ENCODE peak calls at places on chromosomes 7 and 10, in eight cellular contexts. One of them, this sample, is unnamed.

GRCh38 chr10:117626228-117626627 is 83.7 kb downstream of the EMX2 start:
- DNase-seq in mucosa of descending colon: no peak
- DNase-seq in naive thymus-derived CD8-positive, alpha-beta T cell: no peak
- DNase-seq in HTR-8/SVneo: no peak
- DNase-seq in COLO829: no peak
- DNase-seq in stimulated activated naive CD8-positive, alpha-beta T cell treated with anti-CD3 and anti-CD28 coated beads, Interleukin-15, Interleukin-2, amounts not matched to agents 100 U/mL and 50 U/mL, for 24 hours: no peak
- DNase-seq in right lobe of liver: no peak
- DNase-seq in spleen: no peak
- DNase-seq in this sample: no peak

GRCh38 chr10:68871105-68871711 is 29.9 kb upstream of the DDX50 start:
- DNase-seq in stimulated activated naive CD8-positive, alpha-beta T cell treated with anti-CD3 and anti-CD28 coated beads, Interleukin-15, Interleukin-2, amounts not matched to agents 100 U/mL and 50 U/mL, for 24 hours: no peak
- DNase-seq in spleen: no peak
- DNase-seq in naive thymus-derived CD8-positive, alpha-beta T cell: no peak
- DNase-seq in mucosa of descending colon: no peak
- DNase-seq in HTR-8/SVneo: no peak
- DNase-seq in right lobe of liver: no peak
- DNase-seq in COLO829: no peak
- DNase-seq in this sample: no peak

GRCh38 chr7:43628431-43628830 is 45.5 kb downstream of the STK17A start:
- DNase-seq in spleen: no peak
- DNase-seq in HTR-8/SVneo: no peak
- DNase-seq in stimulated activated naive CD8-positive, alpha-beta T cell treated with anti-CD3 and anti-CD28 coated beads, Interleukin-15, Interleukin-2, amounts not matched to agents 100 U/mL and 50 U/mL, for 24 hours: no peak
- DNase-seq in COLO829: no peak
- DNase-seq in naive thymus-derived CD8-positive, alpha-beta T cell: no peak
- DNase-seq in mucosa of descending colon: no peak
- DNase-seq in right lobe of liver: no peak
- DNase-seq in this sample: no peak

GRCh38 chr7:115221484-115221883 is 299.6 kb downstream of the MDFIC start:
- DNase-seq in HTR-8/SVneo: no peak
- DNase-seq in stimulated activated naive CD8-positive, alpha-beta T cell treated with anti-CD3 and anti-CD28 coated beads, Interleukin-15, Interleukin-2, amounts not matched to agents 100 U/mL and 50 U/mL, for 24 hours: no peak
- DNase-seq in spleen: no peak
- DNase-seq in right lobe of liver: no peak
- DNase-seq in COLO829: no peak
- DNase-seq in naive thymus-derived CD8-positive, alpha-beta T cell: no peak
- DNase-seq in mucosa of descending colon: no peak
- DNase-seq in this sample: no peak

GRCh38 chr10:63713191-63714144 is 192.3 kb downstream of the REEP3 start:
- DNase-seq in spleen: no peak
- DNase-seq in right lobe of liver: peak
- DNase-seq in stimulated activated naive CD8-positive, alpha-beta T cell treated with anti-CD3 and anti-CD28 coated beads, Interleukin-15, Interleukin-2, amounts not matched to agents 100 U/mL and 50 U/mL, for 24 hours: no peak
- DNase-seq in mucosa of descending colon: peak
- DNase-seq in HTR-8/SVneo: no peak
- DNase-seq in naive thymus-derived CD8-positive, alpha-beta T cell: no peak
- DNase-seq in COLO829: peak
- DNase-seq in this sample: no peak

GRCh38 chr10:86953747-86954680 is 3.4 kb downstream of the MMRN2 start:
- DNase-seq in mucosa of descending colon: no peak
- DNase-seq in right lobe of liver: no peak
- DNase-seq in HTR-8/SVneo: no peak
- DNase-seq in naive thymus-derived CD8-positive, alpha-beta T cell: no peak
- DNase-seq in spleen: peak
- DNase-seq in stimulated activated naive CD8-positive, alpha-beta T cell treated with anti-CD3 and anti-CD28 coated beads, Interleukin-15, Interleukin-2, amounts not matched to agents 100 U/mL and 50 U/mL, for 24 hours: no peak
- DNase-seq in COLO829: no peak
- DNase-seq in this sample: no peak

GRCh38 chr10:13079776-13080050 is 20.2 kb upstream of the OPTN start:
- DNase-seq in right lobe of liver: no peak
- DNase-seq in HTR-8/SVneo: no peak
- DNase-seq in spleen: no peak
- DNase-seq in COLO829: no peak
- DNase-seq in mucosa of descending colon: no peak
- DNase-seq in stimulated activated naive CD8-positive, alpha-beta T cell treated with anti-CD3 and anti-CD28 coated beads, Interleukin-15, Interleukin-2, amounts not matched to agents 100 U/mL and 50 U/mL, for 24 hours: no peak
- DNase-seq in naive thymus-derived CD8-positive, alpha-beta T cell: no peak
- DNase-seq in this sample: no peak

GRCh38 chr10:22849077-22849810 is 78.6 kb upstream of the ARMC3 start:
- DNase-seq in right lobe of liver: peak
- DNase-seq in COLO829: peak
- DNase-seq in spleen: peak
- DNase-seq in naive thymus-derived CD8-positive, alpha-beta T cell: no peak
- DNase-seq in mucosa of descending colon: peak
- DNase-seq in HTR-8/SVneo: no peak
- DNase-seq in stimulated activated naive CD8-positive, alpha-beta T cell treated with anti-CD3 and anti-CD28 coated beads, Interleukin-15, Interleukin-2, amounts not matched to agents 100 U/mL and 50 U/mL, for 24 hours: peak
- DNase-seq in this sample: peak

GRCh38 chr7:31133497-31133896 is 81.4 kb downstream of the ADCYAP1R1 start:
- DNase-seq in right lobe of liver: no peak
- DNase-seq in mucosa of descending colon: no peak
- DNase-seq in COLO829: no peak
- DNase-seq in naive thymus-derived CD8-positive, alpha-beta T cell: no peak
- DNase-seq in spleen: no peak
- DNase-seq in HTR-8/SVneo: no peak
- DNase-seq in stimulated activated naive CD8-positive, alpha-beta T cell treated with anti-CD3 and anti-CD28 coated beads, Interleukin-15, Interleukin-2, amounts not matched to agents 100 U/mL and 50 U/mL, for 24 hours: no peak
- DNase-seq in this sample: no peak

GRCh38 chr10:96390460-96390864 is 31.7 kb upstream of the OPALIN start:
- DNase-seq in right lobe of liver: peak
- DNase-seq in HTR-8/SVneo: no peak
- DNase-seq in stimulated activated naive CD8-positive, alpha-beta T cell treated with anti-CD3 and anti-CD28 coated beads, Interleukin-15, Interleukin-2, amounts not matched to agents 100 U/mL and 50 U/mL, for 24 hours: no peak
- DNase-seq in COLO829: no peak
- DNase-seq in mucosa of descending colon: no peak
- DNase-seq in naive thymus-derived CD8-positive, alpha-beta T cell: no peak
- DNase-seq in spleen: no peak
- DNase-seq in this sample: peak

GRCh38 chr7:84490661-84491060 is 296.1 kb upstream of the SEMA3A start:
- DNase-seq in COLO829: no peak
- DNase-seq in right lobe of liver: no peak
- DNase-seq in mucosa of descending colon: no peak
- DNase-seq in stimulated activated naive CD8-positive, alpha-beta T cell treated with anti-CD3 and anti-CD28 coated beads, Interleukin-15, Interleukin-2, amounts not matched to agents 100 U/mL and 50 U/mL, for 24 hours: no peak
- DNase-seq in spleen: no peak
- DNase-seq in naive thymus-derived CD8-positive, alpha-beta T cell: no peak
- DNase-seq in HTR-8/SVneo: no peak
- DNase-seq in this sample: no peak

GRCh38 chr10:129531969-129532660 is 65.1 kb downstream of the MGMT start:
- DNase-seq in right lobe of liver: no peak
- DNase-seq in stimulated activated naive CD8-positive, alpha-beta T cell treated with anti-CD3 and anti-CD28 coated beads, Interleukin-15, Interleukin-2, amounts not matched to agents 100 U/mL and 50 U/mL, for 24 hours: no peak
- DNase-seq in spleen: no peak
- DNase-seq in naive thymus-derived CD8-positive, alpha-beta T cell: no peak
- DNase-seq in mucosa of descending colon: no peak
- DNase-seq in HTR-8/SVneo: no peak
- DNase-seq in COLO829: no peak
- DNase-seq in this sample: no peak

GRCh38 chr7:151000886-151001495 is 10.2 kb downstream of the NOS3 start:
- DNase-seq in naive thymus-derived CD8-positive, alpha-beta T cell: no peak
- DNase-seq in COLO829: no peak
- DNase-seq in HTR-8/SVneo: no peak
- DNase-seq in mucosa of descending colon: no peak
- DNase-seq in right lobe of liver: no peak
- DNase-seq in spleen: no peak
- DNase-seq in stimulated activated naive CD8-positive, alpha-beta T cell treated with anti-CD3 and anti-CD28 coated beads, Interleukin-15, Interleukin-2, amounts not matched to agents 100 U/mL and 50 U/mL, for 24 hours: no peak
- DNase-seq in this sample: no peak

This sample was measured in cardiac septum.